ENCODE peak calls at places on chromosome 18, in ten cellular contexts. M, H, W, J, N, I, C, G, L and U are unnamed samples.
A peak's percentile ranks its signal among the peaks of the same experiment; 100 is the strongest.

GRCh38 chr18:50820901-50821520 is 1.2 kb upstream of the MRO start:
- DNase-seq in M (no peak), H (no peak), W (no peak), J (no peak), N (no peak), I (no peak), C (no peak), G (no peak), L (no peak), U (no peak)

GRCh38 chr18:75142677-75143076 is 66.3 kb downstream of the PTGR3 start:
- DNase-seq in M (no peak), H (no peak), W (no peak), J (no peak), N (no peak), I (no peak), C (no peak), G (no peak), L (no peak), U (peak; percentile 27)

GRCh38 chr18:21242141-21243040 is at the start of gene GREB1L:
- DNase-seq in M (peak; percentile 92), H (no peak), W (no peak), J (peak; percentile 61), N (no peak), I (peak; percentile 48), C (no peak), G (peak; percentile 34), L (peak; percentile 58), U (peak; percentile 59)

GRCh38 chr18:31835528-31836138 is 75.0 kb upstream of the SLC25A52 start:
- DNase-seq in M (no peak), H (no peak), W (no peak), J (no peak), N (peak; percentile 30), I (no peak), C (no peak), G (no peak), L (no peak), U (no peak)

GRCh38 chr18:45755936-45756335 is 32.0 kb downstream of the SLC14A1 start:
- DNase-seq in M (peak; percentile 86), H (no peak), W (no peak), J (no peak), N (peak; percentile 63), I (peak; percentile 74), C (no peak), G (no peak), L (peak; percentile 86), U (no peak)

GRCh38 chr18:3062798-3063563 is 50.0 kb upstream of the LPIN2 start:
- DNase-seq in M (peak; percentile 53), H (peak; percentile 39), W (peak; percentile 62), J (peak; percentile 56), N (no peak), I (no peak), C (peak; percentile 79), G (peak; percentile 18), L (peak; percentile 54), U (no peak)

GRCh38 chr18:77059294-77059916 is 73.2 kb downstream of the MBP start:
- DNase-seq in M (peak; percentile 67), H (no peak), W (no peak), J (no peak), N (peak; percentile 91), I (peak; percentile 31), C (no peak), G (no peak), L (peak; percentile 84), U (no peak)

GRCh38 chr18:23138470-23138869 is 3.2 kb downstream of the CABLES1 start:
- DNase-seq in M (no peak), H (no peak), W (no peak), J (no peak), N (no peak), I (no peak), C (no peak), G (no peak), L (no peak), U (no peak)

GRCh38 chr18:47996091-47996541 is 65.7 kb upstream of the SMAD2 start:
- DNase-seq in M (peak; percentile 72), H (no peak), W (no peak), J (no peak), N (no peak), I (no peak), C (no peak), G (no peak), L (no peak), U (no peak)

GRCh38 chr18:74459877-74460276 is 2.8 kb upstream of the DIPK1C start:
- DNase-seq in M (no peak), H (no peak), W (no peak), J (no peak), N (no peak), I (no peak), C (no peak), G (no peak), L (no peak), U (no peak)

GRCh38 chr18:2304378-2305175 is 266.7 kb downstream of the METTL4 start:
- DNase-seq in M (peak; percentile 7), H (no peak), W (no peak), J (no peak), N (peak; percentile 46), I (no peak), C (no peak), G (no peak), L (peak; percentile 51), U (no peak)

GRCh38 chr18:78827141-78827540 is 152.5 kb upstream of the SALL3 start:
- DNase-seq in M (no peak), H (no peak), W (no peak), J (no peak), N (no peak), I (no peak), C (no peak), G (no peak), L (no peak), U (no peak)

GRCh38 chr18:31680836-31681568 is 3.4 kb downstream of the B4GALT6 start:
- DNase-seq in M (no peak), H (no peak), W (no peak), J (no peak), N (no peak), I (no peak), C (no peak), G (no peak), L (peak; percentile 14), U (no peak)

GRCh38 chr18:22980394-22980793 is 47.3 kb downstream of the RBBP8 start:
- DNase-seq in M (no peak), H (no peak), W (no peak), J (no peak), N (no peak), I (no peak), C (no peak), G (no peak), L (no peak), U (no peak)

GRCh38 chr18:43720036-43720435 is 442.7 kb upstream of the SYT4 start:
- DNase-seq in M (no peak), H (no peak), W (no peak), J (no peak), N (no peak), I (no peak), C (no peak), G (no peak), L (peak; percentile 2), U (no peak)

GRCh38 chr18:40841473-40841872 is 1113.6 kb upstream of the PIK3C3 start:
- DNase-seq in M (no peak), H (no peak), W (no peak), J (no peak), N (no peak), I (no peak), C (no peak), G (no peak), L (peak; percentile 52), U (no peak)

GRCh38 chr18:76425299-76426101 is 69.5 kb downstream of the ZNF516 start:
- DNase-seq in M (no peak), H (no peak), W (no peak), J (no peak), N (no peak), I (no peak), C (peak; percentile 56), G (no peak), L (no peak), U (no peak)

GRCh38 chr18:80037300-80037699 is 3.1 kb downstream of the RBFA start:
- DNase-seq in M (no peak), H (no peak), W (no peak), J (no peak), N (no peak), I (no peak), C (no peak), G (no peak), L (no peak), U (no peak)

GRCh38 chr18:70046207-70046606 is 98.5 kb upstream of the CD226 start:
- DNase-seq in M (no peak), H (no peak), W (no peak), J (no peak), N (no peak), I (no peak), C (no peak), G (no peak), L (peak; percentile 79), U (no peak)

GRCh38 chr18:41326311-41326710 is 628.7 kb upstream of the PIK3C3 start:
- DNase-seq in M (no peak), H (no peak), W (no peak), J (no peak), N (peak; percentile 50), I (no peak), C (no peak), G (no peak), L (peak; percentile 74), U (no peak)

GRCh38 chr18:36580266-36580665 is 248.5 kb downstream of the TPGS2 start:
- DNase-seq in M (peak; percentile 28), H (no peak), W (no peak), J (no peak), N (peak; percentile 32), I (no peak), C (peak; percentile 76), G (no peak), L (peak; percentile 40), U (no peak)

GRCh38 chr18:2805970-2806943 is 40.5 kb upstream of the EMILIN2 start:
- DNase-seq in M (no peak), H (no peak), W (no peak), J (no peak), N (peak; percentile 28), I (peak; percentile 54), C (no peak), G (no peak), L (peak; percentile 29), U (no peak)

GRCh38 chr18:75638223-75638596 is 210.7 kb upstream of the SMIM21 start:
- DNase-seq in M (no peak), H (no peak), W (no peak), J (no peak), N (peak; percentile 29), I (peak; percentile 75), C (no peak), G (no peak), L (peak; percentile 69), U (no peak)

GRCh38 chr18:63119647-63120046 is 199.9 kb downstream of the BCL2 start:
- DNase-seq in M (peak; percentile 24), H (no peak), W (no peak), J (peak; percentile 22), N (no peak), I (peak; percentile 31), C (no peak), G (peak; percentile 11), L (peak; percentile 42), U (no peak)

GRCh38 chr18:66419400-66419799 is 184.5 kb downstream of the CDH19 start:
- DNase-seq in M (no peak), H (no peak), W (no peak), J (no peak), N (no peak), I (no peak), C (no peak), G (no peak), L (no peak), U (no peak)

GRCh38 chr18:48832961-48833700 is 117.6 kb downstream of the SMAD7 start:
- DNase-seq in M (peak; percentile 21), H (no peak), W (no peak), J (no peak), N (no peak), I (peak; percentile 84), C (no peak), G (no peak), L (peak; percentile 81), U (no peak)

GRCh38 chr18:58803978-58804377 is 60.7 kb upstream of the ZNF532 start:
- DNase-seq in M (no peak), H (no peak), W (no peak), J (no peak), N (no peak), I (no peak), C (no peak), G (no peak), L (no peak), U (no peak)

GRCh38 chr18:57445488-57446319 is 10.5 kb downstream of the ONECUT2 start:
- DNase-seq in M (peak; percentile 50), H (no peak), W (no peak), J (no peak), N (no peak), I (no peak), C (no peak), G (no peak), L (no peak), U (no peak)